ENCODE peak calls at places on chromosomes 4 and X, in ten cellular contexts. V, K, N, P, B, E, G, Y, J and A are unnamed samples.

GRCh38 chrX:48903290-48903689 is 5.6 kb downstream of the PQBP1 start:
- DNase-seq in G (no peak), B (no peak), E (no peak), J (no peak), N (no peak), V (no peak), P (no peak), K (no peak), Y (no peak), A (no peak)

GRCh38 chrX:71906133-71906532 is 4.5 kb upstream of the NHSL2 start:
- DNase-seq in P (no peak), G (no peak), J (no peak), B (no peak), N (no peak), E (no peak), V (no peak), K (no peak), Y (no peak), A (no peak)

GRCh38 chr4:106032851-106033286 is 137.6 kb downstream of the NPNT start:
- DNase-seq in N (no peak), V (peak; percentile 5), K (peak; percentile 4), P (no peak), J (no peak), B (no peak), E (no peak), G (peak; percentile 1), Y (no peak), A (no peak)

GRCh38 chr4:98262431-98262830 is 1.2 kb downstream of the RAP1GDS1 start:
- DNase-seq in N (no peak), Y (no peak), V (no peak), K (no peak), B (no peak), J (no peak), G (no peak), P (no peak), E (no peak), A (no peak)

GRCh38 chrX:31209005-31209612 is 137.3 kb upstream of the FTHL17 start:
- DNase-seq in G (no peak), P (peak; percentile 83), N (no peak), B (no peak), Y (no peak), K (no peak), E (no peak), J (no peak), V (no peak), A (no peak)

GRCh38 chr4:10151182-10151581 is 34.6 kb upstream of the WDR1 start:
- DNase-seq in K (no peak), V (no peak), Y (no peak), E (no peak), B (no peak), P (no peak), G (no peak), J (no peak), N (no peak), A (no peak)

GRCh38 chr4:94356444-94356843 is 13.8 kb upstream of the HPGDS start:
- DNase-seq in N (no peak), Y (no peak), P (no peak), G (no peak), J (no peak), E (no peak), B (no peak), V (no peak), K (no peak), A (no peak)

GRCh38 chr4:16579866-16580265 is 318.6 kb downstream of the LDB2 start:
- DNase-seq in E (no peak), J (no peak), P (no peak), V (no peak), N (peak; percentile 23), K (peak; percentile 1), G (no peak), Y (no peak), B (no peak), A (no peak)

GRCh38 chr4:89609756-89610155 is 227.2 kb downstream of the SNCA start:
- DNase-seq in Y (no peak), G (no peak), J (no peak), V (no peak), E (no peak), P (no peak), K (no peak), B (no peak), N (no peak), A (no peak)

GRCh38 chr4:2902126-2902525 is 58.5 kb downstream of the ADD1 start:
- DNase-seq in J (no peak), K (no peak), E (no peak), B (no peak), P (peak; percentile 59), N (no peak), Y (no peak), V (no peak), G (no peak), A (no peak)

GRCh38 chrX:35699642-35700041 is 98.5 kb upstream of the MAGEB16 start:
- DNase-seq in K (no peak), J (no peak), G (no peak), P (no peak), V (no peak), B (no peak), Y (no peak), N (no peak), E (no peak), A (no peak)

GRCh38 chr4:78136109-78137081 is 79.3 kb downstream of the FRAS1 start:
- DNase-seq in G (peak; percentile 4), E (no peak), B (no peak), J (no peak), P (no peak), Y (no peak), V (peak; percentile 35), N (no peak), K (no peak), A (no peak)

GRCh38 chr4:120070191-120070590 is 3.5 kb upstream of the MAD2L1 start:
- DNase-seq in N (no peak), V (no peak), G (no peak), E (no peak), B (no peak), K (no peak), Y (no peak), J (no peak), P (peak; percentile 16), A (no peak)

GRCh38 chrX:111098874-111099273 is 2.9 kb downstream of the PAK3 start:
- DNase-seq in P (no peak), N (no peak), E (peak; percentile 7), B (no peak), J (peak; percentile 79), Y (peak; percentile 25), V (peak; percentile 47), K (peak; percentile 16), G (peak; percentile 60), A (peak; percentile 38)

GRCh38 chr4:66949424-66949823 is 595.9 kb downstream of the CENPC start:
- DNase-seq in G (no peak), P (no peak), K (no peak), E (no peak), N (no peak), V (no peak), B (no peak), Y (no peak), J (no peak), A (no peak)

GRCh38 chrX:14902536-14902935 is 29.3 kb downstream of the MOSPD2 start:
- DNase-seq in E (no peak), P (no peak), B (no peak), J (no peak), V (no peak), G (no peak), Y (no peak), K (no peak), N (no peak), A (no peak)

GRCh38 chrX:119676949-119677653 is 15.9 kb downstream of the SEPTIN6 start:
- DNase-seq in P (no peak), B (no peak), G (no peak), K (no peak), E (no peak), N (no peak), J (no peak), V (no peak), Y (no peak), A (no peak)

GRCh38 chr4:87313756-87314155 is 8.9 kb downstream of the HSD17B13 start:
- DNase-seq in B (no peak), K (no peak), E (no peak), V (no peak), P (no peak), Y (no peak), N (no peak), G (no peak), J (no peak), A (no peak)

GRCh38 chrX:8579602-8580001 is 115.0 kb downstream of the VCX3B start:
- DNase-seq in P (no peak), J (no peak), V (no peak), G (no peak), N (no peak), Y (no peak), K (no peak), B (no peak), E (no peak), A (no peak)

GRCh38 chrX:106038625-106039024 is at the start of gene SERPINA7:
- DNase-seq in V (no peak), Y (no peak), G (no peak), B (no peak), E (no peak), N (no peak), K (no peak), J (no peak), P (no peak), A (no peak)

GRCh38 chrX:45807572-45808425 is 607.1 kb upstream of the DIPK2B start:
- DNase-seq in P (peak; percentile 71), J (no peak), E (peak; percentile 58), B (no peak), K (no peak), G (peak; percentile 16), Y (no peak), V (peak; percentile 23), N (no peak), A (no peak)

GRCh38 chr4:183360161-183360919 is 38.1 kb upstream of the CLDN24 start:
- DNase-seq in B (no peak), P (no peak), G (no peak), Y (no peak), V (no peak), K (no peak), J (no peak), N (no peak), E (no peak), A (no peak)

GRCh38 chr4:1772869-1773538 is 20.1 kb upstream of the FGFR3 start:
- DNase-seq in B (no peak), K (no peak), E (no peak), P (no peak), N (no peak), Y (no peak), G (no peak), V (no peak), J (no peak), A (no peak)

GRCh38 chrX:40009890-40010289 is 87.9 kb downstream of the BCOR start:
- DNase-seq in Y (no peak), B (no peak), E (no peak), G (no peak), J (no peak), K (no peak), N (no peak), P (no peak), V (no peak), A (no peak)

GRCh38 chr4:7680106-7680505 is 245.4 kb upstream of the PSAPL1 start:
- DNase-seq in E (no peak), N (no peak), J (no peak), P (no peak), Y (no peak), V (no peak), K (no peak), B (no peak), G (no peak), A (no peak)

GRCh38 chr4:15333692-15334633 is 93.9 kb upstream of the C1QTNF7 start:
- DNase-seq in P (no peak), K (no peak), G (no peak), B (no peak), N (peak; percentile 65), J (no peak), E (no peak), Y (no peak), V (no peak), A (no peak)

GRCh38 chr4:110854021-110854678 is 231.3 kb upstream of the PITX2 start:
- DNase-seq in Y (no peak), P (peak; percentile 24), G (peak; percentile 5), J (no peak), E (no peak), K (peak; percentile 25), B (peak; percentile 76), N (no peak), V (peak; percentile 2), A (no peak)

GRCh38 chrX:38860106-38861013 is 59.1 kb downstream of the MID1IP1 start:
- DNase-seq in V (no peak), B (no peak), Y (peak; percentile 9), E (no peak), J (no peak), G (no peak), P (no peak), K (no peak), N (no peak), A (peak; percentile 7)